ENCODE peak calls at places on chromosomes 11 and 22, in five cellular contexts. E, Z, U, Y and W are unnamed samples. For H3K36me3, the result is how much of the 10 kb centered on the place peaks cover.

GRCh38 chr11:40186401-40187091 is 1272.9 kb downstream of the LRRC4C start:
- DNase-seq in U (no peak), E (no peak), Y (no peak), Z (no peak), W (no peak)

GRCh38 chr11:4098026-4098621 is 3.5 kb downstream of the RRM1 start:
- DNase-seq in Y (no peak), E (no peak), U (no peak), Z (no peak), W (no peak)

GRCh38 chr11:66727883-66728759 is 895 bp downstream of the SPTBN2 start:
- DNase-seq in Y (peak), U (no peak), Z (no peak), E (no peak), W (no peak)

GRCh38 chr11:86990520-86990919 is 35.3 kb upstream of the FZD4 start:
- DNase-seq in Y (no peak), Z (no peak), U (no peak), E (no peak), W (peak)

GRCh38 chr11:118109231-118109630 is 22.5 kb upstream of the SMIM35 start:
- DNase-seq in U (no peak), Y (no peak), E (no peak), Z (no peak), W (no peak)

GRCh38 chr11:19789840-19790710 is 77.4 kb downstream of the NAV2 start:
- DNase-seq in U (peak), E (no peak), Z (no peak), Y (no peak), W (no peak)

GRCh38 chr11:25970726-25971508 is 361.0 kb upstream of the ANO3 start:
- DNase-seq in E (no peak), U (no peak), Y (no peak), Z (no peak), W (no peak)

GRCh38 chr11:102061276-102061675 is 14.0 kb downstream of the CFAP300 start:
- DNase-seq in E (no peak), Z (no peak), Y (no peak), U (no peak), W (no peak)

GRCh38 chr11:44506375-44507016 is 59.0 kb upstream of the CD82 start:
- DNase-seq in Z (no peak), E (no peak), Y (peak), U (no peak), W (no peak)

GRCh38 chr11:1049071-1049405 is 12.5 kb upstream of the MUC6 start:
- DNase-seq in Z (no peak), U (peak), Y (peak), E (peak), W (no peak)

GRCh38 chr11:65547446-65548125 is 10.6 kb downstream of the LTBP3 start:
- DNase-seq in U (no peak), Y (no peak), E (no peak), Z (no peak), W (no peak)
- H3K36me3 ChIP-seq in U (under half), Y (half or more), E (under half), Z (under half), W (under half)

DNA sequence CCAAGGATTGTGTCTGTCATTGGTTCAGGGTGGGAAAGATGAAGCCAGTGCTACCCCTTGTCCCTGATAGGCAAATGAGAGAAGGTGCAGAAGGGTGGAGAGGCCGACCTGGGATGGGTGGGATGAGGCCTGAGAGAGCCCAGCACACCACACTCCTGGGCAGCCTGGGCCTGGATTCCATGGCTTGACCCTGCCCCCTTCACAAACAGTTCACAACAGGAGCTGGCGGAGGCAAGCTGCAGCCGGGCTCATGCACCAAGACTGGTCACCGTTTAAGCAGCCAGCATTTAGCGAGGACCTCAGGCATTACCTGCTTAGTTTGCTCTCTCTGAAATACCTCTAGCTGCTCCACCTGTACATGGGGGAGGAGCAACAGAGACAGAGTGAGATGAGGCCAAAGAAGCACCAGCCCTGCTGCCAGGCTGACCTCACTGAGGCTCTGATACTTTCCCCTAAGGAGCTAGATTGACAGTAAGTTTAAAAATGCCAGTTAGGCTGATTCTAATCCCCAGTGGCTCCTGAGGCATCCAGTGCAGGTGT is 13.5 kb downstream of the IL18BP start:
- DNase-seq in U (no peak), E (no peak), Y (no peak), Z (no peak), W (no peak)
- H3K36me3 ChIP-seq in U (under half), E (half or more), Y (half or more), Z (under half), W (half or more)

DNA sequence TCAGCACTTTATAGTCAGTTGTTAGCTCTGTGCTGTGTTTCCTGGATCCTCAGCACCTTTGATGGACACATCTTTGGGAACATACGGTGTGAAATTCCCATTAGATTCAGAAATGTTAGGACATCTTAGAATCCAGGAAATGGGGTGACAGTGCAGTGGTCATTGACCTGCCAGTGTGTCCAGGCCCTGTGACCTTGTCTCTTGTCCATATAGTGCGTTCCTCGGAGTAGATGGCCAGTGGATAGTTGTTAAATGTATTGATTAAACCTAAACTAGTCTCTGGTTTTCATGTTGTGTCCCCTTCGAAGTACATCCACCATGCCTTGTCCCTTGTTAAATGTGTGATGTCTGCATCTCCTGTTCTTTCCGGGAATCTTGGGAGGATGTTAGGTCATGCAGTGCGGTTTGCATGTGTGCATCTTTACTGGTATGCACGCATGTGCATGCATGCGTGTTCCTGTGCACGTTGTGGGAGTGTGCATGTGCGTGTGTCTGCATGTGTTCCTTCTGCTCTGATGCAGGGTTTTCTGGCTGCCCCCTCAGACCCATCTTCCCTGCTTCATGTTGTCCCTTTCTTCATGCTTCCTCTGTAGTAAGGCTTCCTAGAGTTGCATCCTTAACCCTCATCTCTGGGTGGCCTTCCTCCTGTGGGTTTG is 4.0 kb downstream of the DGCR8 start:
- DNase-seq in U (no peak), E (peak), Z (no peak), Y (no peak), W (no peak)
- H3K36me3 ChIP-seq in U (under half), E (under half), Z (under half), Y (under half), W (half or more)

GRCh38 chr22:39515266-39516050 is 4.9 kb upstream of the ATF4 start:
- DNase-seq in Z (no peak), E (no peak), U (no peak), Y (no peak), W (no peak)
- H3K36me3 ChIP-seq in Z (under half), E (half or more), U (under half), Y (half or more), W (half or more)

DNA sequence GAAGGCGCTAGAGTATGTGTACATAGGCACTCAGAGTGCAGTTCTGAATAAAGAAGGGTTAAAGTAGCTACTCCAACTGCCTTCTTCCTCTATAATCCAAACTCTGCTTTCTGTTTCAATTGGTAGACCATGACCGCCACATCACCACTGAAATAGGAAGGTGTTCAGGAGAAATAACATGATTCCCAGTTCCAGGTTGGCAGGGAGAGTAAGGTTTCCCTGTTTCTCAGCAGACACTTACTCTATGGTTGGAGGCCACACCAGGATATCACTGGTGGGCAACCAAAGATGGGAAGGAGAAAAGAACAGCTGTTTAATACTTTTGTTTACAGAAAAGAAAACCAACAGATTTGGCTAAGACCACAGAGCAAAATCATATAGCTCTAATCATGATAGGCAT is 37.9 kb downstream of the PAK1 start:
- DNase-seq in E (no peak), Z (no peak), Y (no peak), U (no peak), W (no peak)
- H3K36me3 ChIP-seq in E (under half), Z (under half), Y (under half), U (under half), W (under half)

DNA sequence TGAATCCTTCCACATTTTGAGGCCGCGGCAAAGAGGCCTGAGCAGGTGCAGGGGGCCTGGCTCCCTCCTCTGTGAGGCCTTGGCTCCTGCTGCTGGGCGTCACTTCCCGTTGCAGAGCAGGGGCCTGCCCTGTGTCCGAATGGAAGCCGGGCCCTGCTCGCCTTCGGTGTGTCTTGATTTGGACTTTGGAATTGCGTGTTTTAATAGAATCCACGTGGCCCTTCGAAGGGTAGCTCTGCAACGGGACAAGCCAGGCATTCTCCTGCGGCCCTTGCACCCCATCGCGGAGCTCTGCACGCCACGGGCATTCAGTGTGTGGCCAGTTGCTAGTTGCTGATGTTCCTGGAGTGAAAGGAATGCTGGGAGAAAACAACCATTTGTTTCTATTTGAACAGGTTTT is 25.8 kb downstream of the SAMM50 start:
- DNase-seq in U (no peak), E (no peak), Y (peak), Z (no peak), W (no peak)
- H3K36me3 ChIP-seq in U (under half), E (half or more), Y (half or more), Z (under half), W (half or more)

GRCh38 chr22:17138451-17139042 is 17.4 kb upstream of the TMEM121B start:
- DNase-seq in Y (no peak), E (no peak), U (no peak), Z (no peak), W (no peak)
- H3K36me3 ChIP-seq in Y (half or more), E (under half), U (under half), Z (under half), W (half or more)

DNA sequence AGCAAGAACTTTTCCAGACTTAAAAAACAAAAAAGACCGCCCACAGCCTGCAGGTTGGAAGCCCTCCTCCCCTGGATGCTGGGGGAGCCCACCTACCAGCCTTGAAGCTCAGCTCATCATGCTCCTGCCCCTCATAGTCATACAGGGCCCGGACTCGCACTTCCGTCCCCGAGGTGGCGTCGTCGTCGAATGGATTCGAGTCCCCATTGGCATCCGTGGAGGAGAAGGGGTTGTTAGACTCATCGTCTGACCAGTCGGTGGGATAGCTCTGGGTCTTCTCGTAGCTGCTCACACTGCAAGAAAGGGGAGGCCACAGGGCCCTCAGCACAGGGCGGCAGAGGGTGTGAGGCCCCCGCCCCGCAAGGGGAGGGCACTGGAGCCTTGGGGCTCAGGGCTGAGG is 19.0 kb upstream of the ARFGAP3 start:
- DNase-seq in Z (no peak), Y (no peak), U (no peak), E (no peak), W (no peak)
- H3K36me3 ChIP-seq in Z (under half), Y (half or more), U (under half), E (half or more), W (half or more)

GRCh38 chr11:34169664-34170063 is 64.2 kb downstream of the NAT10 start:
- DNase-seq in E (no peak), Z (no peak), U (no peak), Y (no peak), W (no peak)
- H3K36me3 ChIP-seq in E (under half), Z (under half), U (under half), Y (under half), W (half or more)